ENCODE peak calls at places on chromosome 1, in four cellular contexts. U, O, A and Q are unnamed samples.

GRCh38 chr1:203711251-203712007 is 53.6 kb upstream of the LAX1 start:
- DNase-seq in O (no peak), A (no peak), U (no peak), Q (no peak)

GRCh38 chr1:19643113-19643512 is 998 bp upstream of the NBL1 start:
- DNase-seq in A (no peak), U (peak; percentile 88), O (no peak), Q (no peak)

GRCh38 chr1:5648410-5649165 is 343.6 kb downstream of the NPHP4 start:
- DNase-seq in O (no peak), U (no peak), A (no peak), Q (no peak)

GRCh38 chr1:102941364-102941947 is 166.9 kb downstream of the COL11A1 start:
- DNase-seq in A (no peak), U (no peak), O (peak; percentile 22), Q (no peak)

GRCh38 chr1:94602802-94603625 is 61.5 kb upstream of the F3 start:
- DNase-seq in O (no peak), A (no peak), U (no peak), Q (no peak)

GRCh38 chr1:31957701-31958674 is 19.8 kb upstream of the PTP4A2 start:
- DNase-seq in O (no peak), U (no peak), A (peak; percentile 84), Q (peak; percentile 61)

GRCh38 chr1:18649713-18650370 is 19.2 kb downstream of the PAX7 start:
- DNase-seq in U (no peak), A (no peak), O (peak; percentile 73), Q (no peak)

GRCh38 chr1:71086331-71086730 is 5.5 kb upstream of the ZRANB2 start:
- DNase-seq in U (no peak), A (no peak), O (no peak), Q (no peak)

GRCh38 chr1:9181990-9182783 is 52.4 kb upstream of the H6PD start:
- DNase-seq in A (no peak), U (no peak), O (peak; percentile 56), Q (no peak)

GRCh38 chr1:100896481-100896982 is 642 bp downstream of the SLC30A7 start:
- DNase-seq in U (peak; percentile 27), O (peak; percentile 43), A (peak; percentile 57), Q (peak; percentile 37)

GRCh38 chr1:90831910-90832309 is 114.8 kb upstream of the BARHL2 start:
- DNase-seq in O (no peak), A (no peak), U (no peak), Q (peak; percentile 62)

GRCh38 chr1:82091729-82092128 is 291.0 kb downstream of the ADGRL2 start:
- DNase-seq in U (no peak), O (peak; percentile 23), A (no peak), Q (no peak)

GRCh38 chr1:204980870-204981405 is 62.1 kb upstream of the CNTN2 start:
- DNase-seq in O (no peak), A (no peak), U (no peak), Q (no peak)

GRCh38 chr1:87794788-87795614 is 466.3 kb downstream of the LMO4 start:
- DNase-seq in A (no peak), O (no peak), U (peak; percentile 46), Q (no peak)

GRCh38 chr1:55064861-55065263 is 25.5 kb downstream of the PCSK9 start:
- DNase-seq in O (no peak), A (no peak), U (no peak), Q (no peak)

GRCh38 chr1:210777914-210778313 is 356.0 kb downstream of the KCNH1 start:
- DNase-seq in O (no peak), A (no peak), U (no peak), Q (no peak)

GRCh38 chr1:226371866-226372490 is 35.9 kb downstream of the PARP1 start:
- DNase-seq in O (no peak), U (no peak), A (no peak), Q (no peak)

GRCh38 chr1:153190373-153190772 is 12.9 kb upstream of the LELP1 start:
- DNase-seq in A (no peak), O (peak; percentile 58), U (no peak), Q (no peak)

DNA sequence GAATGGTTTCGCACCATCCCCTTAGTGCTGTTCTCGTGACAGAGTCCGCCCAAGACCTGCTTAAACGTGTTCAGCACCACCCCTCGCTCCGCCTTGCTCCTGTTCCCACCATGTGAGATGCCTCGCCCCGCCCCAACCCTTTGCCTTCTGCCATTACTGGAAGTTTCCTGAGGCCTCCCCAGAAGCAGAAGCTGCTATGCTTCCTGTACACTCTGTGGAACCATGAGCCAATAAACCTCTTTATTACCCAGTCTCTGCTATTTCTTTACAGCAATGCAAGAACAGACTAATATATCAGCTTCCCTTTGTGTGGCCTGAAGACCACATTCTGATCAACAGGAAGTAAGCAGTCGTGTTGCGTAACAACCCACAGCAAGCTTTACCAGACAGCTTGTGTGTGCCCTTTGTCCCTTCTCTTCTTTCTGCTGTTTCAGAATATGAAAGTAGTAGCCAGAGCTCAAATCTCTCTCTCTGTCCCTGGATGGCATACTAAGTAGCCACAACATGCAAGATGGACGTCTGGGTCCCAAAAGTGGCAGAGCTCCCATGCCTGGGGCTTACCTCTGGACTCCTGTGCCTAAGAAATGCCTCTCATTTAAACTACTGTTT is 14.1 kb downstream of the HENMT1 start:
- DNase-seq in O (no peak), A (no peak), U (no peak), Q (no peak)
- TF ChIP-seq JUNB in O (no peak), A (no peak), U (no peak), Q (no peak)

DNA sequence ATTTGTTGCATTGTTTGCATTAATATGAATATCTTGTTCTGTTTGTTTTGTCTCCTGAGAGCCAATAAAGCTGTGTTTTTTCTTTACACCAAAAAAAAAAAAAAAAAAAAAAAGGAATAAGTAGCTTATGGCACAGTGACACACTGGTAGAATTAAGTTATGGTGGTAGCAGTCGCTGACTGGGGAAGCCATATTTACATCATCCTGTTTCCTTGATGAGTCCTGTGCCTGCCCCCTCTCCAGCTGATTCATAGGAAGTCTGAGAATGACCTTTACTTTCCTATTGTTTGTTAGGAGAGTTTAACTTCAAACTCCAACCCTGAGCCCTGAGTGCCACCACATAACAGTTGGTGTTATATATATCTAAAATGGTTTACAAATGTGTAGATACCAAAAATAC is 62.2 kb downstream of the OBSCN start:
- DNase-seq in O (no peak), A (no peak), U (no peak), Q (no peak)
- TF ChIP-seq JUNB in O (no peak), A (no peak), U (no peak), Q (no peak)

DNA sequence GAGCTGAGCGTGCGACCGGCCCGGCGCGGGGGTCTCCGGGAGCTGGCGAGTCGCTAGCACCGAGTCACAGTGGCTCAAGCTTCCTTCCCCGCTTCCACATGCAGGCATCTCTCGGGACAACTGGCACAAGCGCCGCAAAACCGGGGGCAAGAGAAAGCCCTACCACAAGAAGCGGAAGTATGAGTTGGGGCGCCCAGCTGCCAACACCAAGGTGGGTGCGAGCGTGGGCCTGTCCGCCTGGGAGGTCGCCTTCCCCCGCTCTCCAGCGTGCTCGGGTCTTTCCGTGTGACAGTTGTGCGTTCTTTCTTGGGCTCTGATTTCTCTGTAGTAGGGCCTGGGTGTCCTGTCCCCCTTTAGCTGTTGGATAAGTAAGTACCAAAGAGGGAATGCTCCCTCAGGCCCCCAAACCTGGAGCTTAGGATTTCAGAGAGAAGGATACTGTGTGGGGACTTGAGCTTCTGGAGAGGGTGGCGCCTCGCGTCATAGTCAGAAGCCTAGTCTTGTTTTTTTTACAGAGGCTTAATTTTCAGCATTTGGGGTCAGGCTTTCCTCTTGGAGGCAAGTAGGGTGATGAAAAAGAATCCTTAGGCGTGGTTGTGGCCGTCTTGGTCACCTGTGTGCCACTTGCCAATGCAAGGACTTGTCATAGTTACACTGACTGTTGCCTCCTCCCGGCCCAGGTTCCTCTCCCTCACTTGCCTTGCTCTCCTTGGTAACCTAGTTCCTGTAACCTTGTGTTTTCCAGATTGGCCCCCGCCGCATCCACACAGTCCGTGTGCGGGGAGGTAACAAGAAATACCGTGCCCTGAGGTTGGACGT is 799 bp downstream of the RPS8 start:
- DNase-seq in U (no peak), A (no peak), O (no peak), Q (peak; percentile 54)
- TF ChIP-seq JUNB in U (no peak), A (no peak), O (no peak), Q (no peak)

DNA sequence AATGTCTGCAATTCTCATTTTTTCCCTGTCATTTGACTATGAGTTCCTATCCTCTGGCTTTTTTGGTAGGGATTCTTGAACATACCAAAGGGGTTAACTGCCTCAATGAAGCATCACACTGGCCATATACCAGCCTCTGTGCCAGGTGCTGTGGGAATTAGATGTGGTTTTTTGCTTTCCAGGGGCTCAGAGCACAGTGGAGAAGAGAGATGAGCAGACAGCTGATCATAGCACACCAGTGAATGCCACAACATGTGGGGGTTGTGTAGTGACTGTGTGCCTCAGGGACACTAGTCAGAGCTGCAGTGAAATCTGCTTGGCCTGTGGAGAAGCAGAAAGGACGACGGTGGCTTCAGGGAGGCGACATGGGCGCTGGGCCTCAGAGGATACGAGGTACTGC is 30.8 kb downstream of the HLX start:
- DNase-seq in O (no peak), U (no peak), A (no peak), Q (no peak)
- TF ChIP-seq JUNB in O (no peak), U (no peak), A (no peak), Q (no peak)

DNA sequence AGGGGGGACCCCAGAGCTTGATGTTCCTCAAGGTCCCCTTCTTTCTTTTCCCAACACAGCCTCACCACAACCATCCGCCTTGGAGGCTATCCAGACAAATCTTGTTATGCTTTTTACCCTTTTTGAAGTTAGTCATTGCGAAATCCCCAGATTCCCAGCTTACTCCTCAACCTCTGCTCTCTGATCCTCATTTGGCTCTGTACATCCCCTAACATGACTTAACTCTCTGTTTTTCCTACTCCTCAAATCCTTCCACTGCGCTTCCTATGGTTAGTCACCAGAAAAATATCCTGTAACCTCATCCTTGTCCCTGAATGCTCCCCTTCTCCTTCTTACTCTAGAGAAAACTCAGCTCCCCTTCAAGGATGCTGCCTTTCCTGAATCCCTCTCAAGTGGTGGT is 189.1 kb upstream of the POU3F1 start:
- DNase-seq in O (no peak), A (no peak), U (no peak), Q (no peak)
- TF ChIP-seq JUNB in O (no peak), A (no peak), U (no peak), Q (no peak)

DNA sequence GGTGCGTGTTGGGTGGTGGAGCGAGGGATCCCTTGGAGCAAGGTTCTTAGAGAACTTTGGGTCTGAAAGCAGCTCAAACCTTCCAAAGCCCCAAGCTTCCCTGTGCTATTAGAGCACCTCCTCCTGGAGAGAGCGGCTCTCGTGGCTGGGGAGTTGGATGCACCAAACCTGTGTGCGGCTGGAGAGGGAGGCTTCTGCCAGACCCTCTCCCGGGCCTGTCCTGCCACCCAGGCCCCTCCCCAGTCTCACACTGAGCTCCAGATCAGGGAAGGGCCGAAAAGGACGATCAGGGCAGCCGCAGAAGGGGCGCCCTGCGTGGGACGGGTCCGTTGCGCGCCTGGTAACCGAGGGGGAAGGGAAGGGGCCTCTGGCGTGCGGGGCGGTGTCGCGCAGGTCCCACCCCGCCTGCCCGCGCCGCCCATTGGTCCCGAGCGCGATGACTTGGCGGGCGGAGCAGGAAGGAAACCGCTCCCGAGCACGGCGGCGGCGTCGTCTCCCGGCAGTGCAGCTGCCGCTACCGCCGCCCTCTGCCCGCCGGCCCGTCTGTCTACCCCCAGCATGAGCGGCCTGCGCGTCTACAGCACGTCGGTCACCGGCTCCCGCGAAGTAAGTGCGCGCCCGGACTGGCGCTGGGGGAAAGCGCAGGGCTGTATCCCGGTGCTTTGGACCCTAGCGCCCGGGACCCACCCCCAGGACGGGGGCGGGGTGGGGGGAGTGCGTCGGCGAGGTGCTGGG is at the start of gene SH3BGRL3:
- DNase-seq in A (no peak), U (peak; percentile 73), O (peak; percentile 86), Q (peak; percentile 93)
- TF ChIP-seq JUNB in A (no peak), U (no peak), O (no peak), Q (no peak)